ENCODE peak calls at places on chromosome 21, in five cellular contexts. D, Z, Y, M and W are unnamed samples.

GRCh38 chr21:43731891-43732711 is 13.2 kb downstream of the PDXK start:
- DNase-seq in D (no peak), Z (peak; percentile 74), Y (no peak), M (peak; percentile 34), W (no peak)

GRCh38 chr21:14356771-14357170 is 26.2 kb downstream of the HSPA13 start:
- DNase-seq in D (no peak), Z (no peak), Y (peak; percentile 13), M (no peak), W (no peak)

GRCh38 chr21:46159390-46159789 is 4.0 kb upstream of the FTCD start:
- DNase-seq in D (no peak), Z (no peak), Y (no peak), M (no peak), W (no peak)

GRCh38 chr21:38843806-38844479 is 38.2 kb downstream of the ETS2 start:
- DNase-seq in D (no peak), Z (no peak), Y (no peak), M (no peak), W (no peak)

GRCh38 chr21:15552914-15553491 is 176.8 kb upstream of the USP25 start:
- DNase-seq in D (no peak), Z (no peak), Y (no peak), M (no peak), W (peak; percentile 2)

GRCh38 chr21:41048636-41049035 is 119.3 kb upstream of the BACE2 start:
- DNase-seq in D (no peak), Z (no peak), Y (no peak), M (no peak), W (no peak)

GRCh38 chr21:33492571-33492970 is 1.1 kb upstream of the DNAJC28 start:
- DNase-seq in D (no peak), Z (no peak), Y (no peak), M (no peak), W (no peak)

GRCh38 chr21:44300262-44300959 is 558 bp downstream of the PFKL start:
- DNase-seq in D (no peak), Z (peak; percentile 89), Y (peak; percentile 10), M (no peak), W (peak; percentile 44)

GRCh38 chr21:33969600-33969999 is 54.0 kb upstream of the ATP5PO start:
- DNase-seq in D (no peak), Z (no peak), Y (no peak), M (no peak), W (no peak)

GRCh38 chr21:14833221-14833620 is 231.6 kb downstream of the NRIP1 start:
- DNase-seq in D (no peak), Z (no peak), Y (no peak), M (no peak), W (no peak)

GRCh38 chr21:24298040-24298439 is 1309.2 kb downstream of the MRPL39 start:
- DNase-seq in D (no peak), Z (no peak), Y (no peak), M (no peak), W (no peak)